ENCODE peak calls at places on chromosomes 13 and 19, in nine cellular contexts. F is thoracic aorta; K is heart left ventricle; I is heart right ventricle; L is effector memory CD4-positive, alpha-beta T cell; Y is fibroblast of lung; T is mucosa of descending colon; Q is gastrocnemius medialis; M is Caco-2. U is an unnamed sample. For H3K9me3, the result is how much of the 10 kb centered on the place peaks cover.

GRCh38 chr19:3034845-3035541 is 5.9 kb upstream of the TLE2 start:
- DNase-seq in Y (peak), L (no peak), Q (no peak), I (peak), K (no peak), F (no peak), T (peak), M (peak), U (no peak)

GRCh38 chr19:47762151-47762550 is 16.4 kb upstream of the SELENOW start:
- DNase-seq in I (no peak), Q (no peak), K (no peak), F (no peak), T (no peak), M (no peak), Y (no peak), L (no peak), U (no peak)

GRCh38 chr19:35337984-35338296 is 9.0 kb downstream of the CD22 start:
- DNase-seq in I (no peak), L (no peak), F (no peak), K (no peak), Q (no peak), M (no peak), Y (no peak), T (no peak), U (no peak)

GRCh38 chr13:113297370-113297871 is 382 bp downstream of the LAMP1 start:
- DNase-seq in I (no peak), F (no peak), L (peak), T (no peak), Q (no peak), K (no peak), M (no peak), Y (peak), U (peak)

GRCh38 chr13:77800219-77800618 is 102.7 kb downstream of the SLAIN1 start:
- DNase-seq in M (no peak), F (no peak), L (no peak), Q (no peak), K (no peak), I (no peak), T (no peak), Y (peak), U (no peak)

GRCh38 chr13:106865706-106866288 is 297.9 kb upstream of the ARGLU1 start:
- DNase-seq in K (no peak), T (no peak), I (no peak), M (no peak), Q (no peak), Y (no peak), F (no peak), L (no peak), U (no peak)

GRCh38 chr19:49773663-49774305 is 7.0 kb downstream of the AP2A1 start:
- DNase-seq in K (no peak), I (no peak), Y (no peak), M (no peak), T (no peak), L (no peak), F (no peak), Q (no peak), U (no peak)

GRCh38 chr13:97327071-97327470 is 104.9 kb downstream of the MBNL2 start:
- DNase-seq in F (no peak), Y (no peak), I (no peak), T (no peak), Q (no peak), M (no peak), L (no peak), K (no peak), U (no peak)

GRCh38 chr13:39602277-39602613 is 748 bp downstream of the LHFPL6 start:
- DNase-seq in T (no peak), Y (no peak), F (no peak), L (no peak), I (no peak), Q (no peak), M (no peak), K (no peak), U (no peak)

GRCh38 chr13:61880576-61881283 is 465.1 kb upstream of the PCDH20 start:
- DNase-seq in L (no peak), M (peak), Q (no peak), Y (peak), T (no peak), I (no peak), K (no peak), F (no peak), U (no peak)

GRCh38 chr13:64639206-64639605 is 2590.9 kb downstream of the PCDH9 start:
- DNase-seq in F (no peak), L (no peak), M (no peak), I (no peak), K (no peak), Y (no peak), T (no peak), Q (no peak), U (no peak)

GRCh38 chr19:47427241-47428176 is 8.2 kb upstream of the MEIS3 start:
- DNase-seq in M (peak), F (no peak), K (peak), Q (no peak), L (peak), I (peak), T (peak), Y (peak), U (peak)

GRCh38 chr13:95243207-95243606 is 58.0 kb downstream of the ABCC4 start:
- DNase-seq in F (no peak), Q (no peak), L (no peak), T (no peak), M (no peak), Y (peak), I (no peak), K (no peak), U (no peak)

GRCh38 chr13:91368676-91369425 is 21.4 kb downstream of the MIR17HG start:
- DNase-seq in K (no peak), I (no peak), L (no peak), T (no peak), F (no peak), Q (no peak), M (no peak), Y (peak), U (no peak)

GRCh38 chr19:33000510-33000909 is 28.5 kb downstream of the FAAP24 start:
- DNase-seq in F (no peak), K (no peak), I (no peak), Q (no peak), Y (no peak), T (no peak), M (no peak), L (no peak), U (no peak)

DNA sequence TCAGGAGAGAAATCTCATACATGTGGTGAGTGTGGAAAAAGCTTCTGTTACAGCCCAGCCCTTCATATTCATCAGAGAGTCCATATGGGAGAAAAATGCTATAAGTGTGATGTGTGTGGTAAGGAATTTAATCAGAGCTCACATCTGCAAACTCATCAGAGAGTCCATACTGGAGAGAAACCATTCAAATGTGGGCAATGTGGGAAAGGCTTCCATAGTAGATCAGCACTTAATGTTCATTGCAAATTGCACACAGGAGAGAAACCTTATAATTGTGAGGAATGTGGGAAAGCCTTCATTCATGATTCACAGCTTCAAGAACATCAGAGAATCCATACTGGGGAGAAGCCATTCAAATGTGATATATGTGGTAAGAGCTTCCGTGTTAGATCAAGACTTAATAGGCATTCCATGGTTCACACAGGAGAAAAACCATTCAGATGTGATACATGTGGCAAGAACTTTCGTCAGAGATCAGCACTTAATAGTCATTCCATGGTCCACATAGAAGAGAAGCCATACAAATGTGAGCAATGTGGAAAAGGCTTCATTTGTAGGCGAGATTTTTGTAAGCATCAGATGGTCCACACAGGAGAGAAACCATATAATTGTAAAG is 15.2 kb downstream of the ZNF221 start:
- DNase-seq in K (no peak), Q (no peak), L (no peak), T (no peak), M (no peak), I (no peak), Y (peak), F (no peak), U (no peak)
- H3K9me3 ChIP-seq in K (half or more), Q (under half), L (under half), T (half or more), M (half or more), I (half or more), Y (under half), F (half or more), U (under half)

GRCh38 chr19:22607653-22608430 is 26.3 kb upstream of the ZNF492 start:
- DNase-seq in I (no peak), Q (no peak), L (no peak), F (no peak), Y (no peak), T (no peak), K (no peak), M (no peak), U (no peak)

GRCh38 chr19:22606954-22607652 is 27.0 kb upstream of the ZNF492 start:
- DNase-seq in Q (no peak), Y (no peak), T (no peak), F (no peak), M (no peak), I (no peak), L (no peak), K (no peak), U (no peak)

GRCh38 chr19:22605275-22606211 is 28.6 kb upstream of the ZNF492 start:
- DNase-seq in T (no peak), K (no peak), Y (no peak), F (no peak), Q (no peak), L (no peak), M (no peak), I (no peak), U (no peak)

GRCh38 chr19:22604571-22605274 is 29.4 kb upstream of the ZNF492 start:
- DNase-seq in M (no peak), Q (no peak), F (no peak), Y (no peak), T (no peak), L (no peak), K (no peak), I (no peak), U (no peak)

DNA sequence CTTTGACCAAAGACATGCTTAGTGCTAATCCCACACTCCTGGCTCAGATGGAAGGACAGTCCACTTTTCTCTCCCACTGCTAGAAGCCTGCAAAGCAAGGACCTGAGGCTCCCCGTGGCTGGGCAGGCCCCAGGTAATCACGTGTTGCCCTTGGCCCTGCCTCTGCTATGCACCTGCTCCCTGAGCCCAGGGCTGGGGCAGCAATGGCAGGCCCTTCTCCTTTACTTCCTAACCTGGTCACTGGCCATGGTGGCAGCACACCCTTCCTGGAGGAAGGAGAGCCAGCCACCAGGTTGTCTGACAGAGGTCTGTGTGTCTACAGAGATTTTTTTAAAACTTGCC is 27.9 kb upstream of the ZNF492 start:
- DNase-seq in I (no peak), Q (no peak), K (no peak), F (no peak), L (no peak), Y (no peak), M (no peak), T (no peak), U (no peak)
- H3K9me3 ChIP-seq in I (under half), Q (under half), K (under half), F (under half), L (under half), Y (under half), M (under half), T (under half), U (under half)

GRCh38 chr19:27767234-27767633 is 1445.7 kb downstream of the UQCRFS1 start:
- DNase-seq in T (no peak), Q (no peak), Y (no peak), L (no peak), I (no peak), K (no peak), F (no peak), M (no peak), U (no peak)

GRCh38 chr19:27762933-27763332 is 1450.0 kb downstream of the UQCRFS1 start:
- DNase-seq in T (no peak), F (no peak), L (no peak), Y (no peak), K (no peak), Q (no peak), I (no peak), M (no peak), U (no peak)

GRCh38 chr19:27765912-27766725 is 1446.8 kb downstream of the UQCRFS1 start:
- DNase-seq in K (no peak), Y (no peak), F (no peak), Q (no peak), I (no peak), M (no peak), L (no peak), T (no peak), U (no peak)

GRCh38 chr19:27765397-27765796 is 1447.6 kb downstream of the UQCRFS1 start:
- DNase-seq in Q (no peak), Y (no peak), K (no peak), M (no peak), I (no peak), T (no peak), L (no peak), F (no peak), U (no peak)

GRCh38 chr19:27764186-27764804 is 1448.7 kb downstream of the UQCRFS1 start:
- DNase-seq in Q (no peak), M (no peak), K (no peak), L (no peak), Y (no peak), T (no peak), F (no peak), I (no peak), U (no peak)
- H3K9me3 ChIP-seq in Q (under half), M (under half), K (under half), L (half or more), Y (under half), T (half or more), F (half or more), I (under half), U (under half)

GRCh38 chr13:48066310-48066989 is 28.5 kb downstream of the MED4 start:
- DNase-seq in Y (peak), F (no peak), M (no peak), K (no peak), T (no peak), L (no peak), I (no peak), Q (no peak), U (no peak)

GRCh38 chr13:48068952-48069351 is 26.0 kb downstream of the MED4 start:
- DNase-seq in F (no peak), M (no peak), Q (no peak), I (no peak), Y (peak), T (no peak), L (no peak), K (no peak), U (no peak)

GRCh38 chr13:48069573-48069972 is 25.3 kb downstream of the MED4 start:
- DNase-seq in L (no peak), Y (no peak), Q (no peak), I (no peak), M (no peak), T (no peak), K (no peak), F (no peak), U (no peak)

GRCh38 chr13:48070942-48071341 is 24.0 kb downstream of the MED4 start:
- DNase-seq in M (no peak), F (no peak), K (no peak), Y (no peak), I (no peak), T (no peak), L (no peak), Q (no peak), U (no peak)

GRCh38 chr13:48068036-48068435 is 26.9 kb downstream of the MED4 start:
- DNase-seq in K (no peak), I (no peak), T (no peak), F (no peak), Q (no peak), L (no peak), Y (no peak), M (no peak), U (no peak)
- H3K9me3 ChIP-seq in K (under half), I (under half), T (half or more), F (under half), Q (under half), L (under half), Y (under half), M (under half), U (under half)

GRCh38 chr19:5331790-5332189 is 8.8 kb downstream of the PTPRS start:
- DNase-seq in I (no peak), Y (no peak), T (no peak), K (no peak), Q (no peak), L (no peak), M (no peak), F (no peak), U (no peak)
- H3K9me3 ChIP-seq in I (under half), Y (under half), T (under half), K (under half), Q (under half), L (under half), M (under half), F (under half), U (under half)

GRCh38 chr19:12629215-12629614 is 18.5 kb downstream of the ZNF791 start:
- DNase-seq in F (no peak), K (no peak), L (no peak), T (no peak), Y (no peak), Q (no peak), M (no peak), I (no peak), U (no peak)

GRCh38 chr19:12623361-12624031 is 12.8 kb downstream of the ZNF791 start:
- DNase-seq in I (no peak), Y (peak), T (no peak), K (no peak), F (no peak), L (no peak), Q (no peak), M (no peak), U (no peak)

GRCh38 chr19:12626958-12627357 is 16.2 kb downstream of the ZNF791 start:
- DNase-seq in Q (no peak), I (no peak), M (no peak), Y (no peak), T (no peak), F (no peak), K (no peak), L (no peak), U (no peak)

GRCh38 chr19:12628040-12629022 is 17.6 kb downstream of the ZNF791 start:
- DNase-seq in M (no peak), Y (peak), L (no peak), I (no peak), F (no peak), T (no peak), Q (no peak), K (no peak), U (no peak)
- H3K9me3 ChIP-seq in M (under half), Y (under half), L (under half), I (under half), F (under half), T (under half), Q (under half), K (under half), U (under half)

GRCh38 chr19:54704928-54705327 is 19.3 kb upstream of the KIR3DL3 start:
- DNase-seq in M (no peak), Q (no peak), Y (no peak), L (no peak), F (no peak), K (no peak), T (no peak), I (no peak), U (no peak)
- H3K9me3 ChIP-seq in M (under half), Q (under half), Y (under half), L (under half), F (under half), K (under half), T (under half), I (under half), U (under half)